ENCODE peak calls at places on chromosomes 16 and 17, in ten cellular contexts. J is sigmoid colon, B is lower leg skin, G is fibroblast of lung, C is ovary, V is uterus, H is cardiac fibroblast, Z is dorsolateral prefrontal cortex, E is PC-3, N is mucosa of descending colon. U is an unnamed sample.

GRCh38 chr17:32780721-32781120 is 96.2 kb downstream of the MYO1D start:
- DNase-seq in E (no peak), J (no peak), C (no peak), B (no peak), G (no peak), V (no peak), H (no peak), Z (no peak), N (no peak), U (no peak)

GRCh38 chr16:16052916-16053315 is 103.5 kb downstream of the ABCC1 start:
- DNase-seq in G (peak; percentile 35), E (no peak), V (no peak), B (no peak), Z (no peak), J (no peak), H (no peak), C (no peak), N (no peak), U (no peak)

GRCh38 chr17:2380225-2380922 is 20.5 kb downstream of the MNT start:
- DNase-seq in Z (no peak), N (no peak), B (no peak), H (no peak), G (no peak), V (no peak), C (no peak), E (no peak), J (no peak), U (no peak)

GRCh38 chr17:28500712-28501379 is 5.3 kb upstream of the FOXN1 start:
- DNase-seq in H (no peak), V (no peak), B (no peak), Z (no peak), N (no peak), C (no peak), E (no peak), J (no peak), G (no peak), U (no peak)

GRCh38 chr17:39722965-39723848 is 7.1 kb downstream of the MIEN1 start:
- DNase-seq in G (no peak), V (no peak), J (no peak), C (no peak), Z (no peak), H (no peak), N (peak; percentile 80), E (no peak), B (no peak), U (no peak)

GRCh38 chr17:45077643-45078042 is 16.5 kb downstream of the NMT1 start:
- DNase-seq in V (no peak), C (no peak), H (no peak), B (no peak), Z (no peak), E (no peak), J (no peak), N (no peak), G (no peak), U (no peak)

GRCh38 chr16:85249418-85249817 is 137.1 kb upstream of the CIBAR2 start:
- DNase-seq in Z (no peak), J (no peak), N (no peak), E (no peak), V (no peak), H (no peak), G (no peak), B (no peak), C (no peak), U (no peak)

GRCh38 chr16:25692734-25693508 is 1.2 kb downstream of the HS3ST4 start:
- DNase-seq in G (no peak), E (no peak), N (no peak), B (no peak), Z (no peak), H (no peak), J (no peak), V (no peak), C (no peak), U (no peak)

GRCh38 chr16:57998992-57999365 is 1.5 kb downstream of the ZNF319 start:
- DNase-seq in J (no peak), B (no peak), N (no peak), H (no peak), E (no peak), Z (no peak), V (no peak), C (no peak), G (no peak), U (no peak)

GRCh38 chr16:57999971-58000705 is at the start of gene ZNF319:
- DNase-seq in H (no peak), G (peak; percentile 24), N (peak; percentile 53), C (no peak), B (no peak), J (no peak), V (no peak), E (no peak), Z (no peak), U (no peak)

GRCh38 chr16:58000706-58001676 is at the start of gene USB1:
- DNase-seq in G (peak; percentile 77), C (peak; percentile 86), N (peak; percentile 92), H (peak; percentile 78), E (peak; percentile 80), J (peak; percentile 92), V (peak; percentile 86), Z (peak; percentile 83), B (peak; percentile 96), U (peak; percentile 77)

GRCh38 chr16:57998484-57998883 is 2.0 kb downstream of the ZNF319 start:
- DNase-seq in H (peak; percentile 60), Z (no peak), J (no peak), N (peak; percentile 65), E (peak; percentile 45), C (no peak), V (no peak), B (no peak), G (peak; percentile 49), U (no peak)

DNA sequence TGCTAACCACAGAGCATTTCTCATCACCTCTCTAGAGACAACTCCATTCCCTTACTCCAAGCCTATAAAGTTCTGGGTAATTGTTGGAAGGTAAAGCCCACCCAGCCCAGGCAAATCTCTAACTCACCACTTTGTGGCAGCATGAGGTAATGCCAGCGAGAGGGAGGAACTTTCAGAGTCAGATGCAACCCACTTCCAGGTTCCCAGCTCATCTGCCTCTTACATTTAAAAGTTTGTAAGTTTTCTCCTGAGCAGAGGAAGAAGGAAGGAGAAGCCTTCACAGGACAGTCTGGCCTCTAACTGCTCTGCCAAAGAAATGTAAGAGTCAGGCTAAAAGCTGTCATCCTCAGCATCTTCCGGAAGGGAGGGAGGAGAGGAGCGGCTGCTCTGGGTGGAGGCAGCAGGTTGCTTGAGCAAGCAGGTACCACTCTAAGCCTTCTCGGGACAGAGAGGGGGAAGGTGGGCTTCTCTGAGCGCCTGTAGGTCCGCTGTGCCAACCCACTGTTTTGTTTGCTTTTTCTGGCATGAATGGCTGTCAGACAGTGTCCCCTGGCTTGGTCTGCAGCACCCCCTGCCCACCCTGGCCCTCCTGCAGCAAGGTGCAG is 1.0 kb downstream of the ZNF319 start:
- DNase-seq in Z (no peak), J (no peak), B (no peak), H (peak; percentile 53), E (no peak), V (no peak), C (no peak), G (peak; percentile 40), N (peak; percentile 41), U (no peak)
- TF ChIP-seq CTCF in Z (no peak), J (no peak), B (no peak), H (peak; percentile 13), E (peak; percentile 16), V (no peak), C (no peak), G (peak; percentile 16), N (no peak), U (no peak)

GRCh38 chr16:7316266-7316888 is 16.3 kb upstream of the RBFOX1 start:
- DNase-seq in H (no peak), N (no peak), G (no peak), B (no peak), E (no peak), V (no peak), J (no peak), C (no peak), Z (no peak), U (no peak)

GRCh38 chr16:7318661-7319060 is 14.0 kb upstream of the RBFOX1 start:
- DNase-seq in B (no peak), C (no peak), Z (peak; percentile 23), E (no peak), H (no peak), N (no peak), G (no peak), V (no peak), J (no peak), U (no peak)

GRCh38 chr16:7317982-7318381 is 14.7 kb upstream of the RBFOX1 start:
- DNase-seq in Z (no peak), V (no peak), H (no peak), N (no peak), E (no peak), G (no peak), J (no peak), C (no peak), B (no peak), U (no peak)

GRCh38 chr16:7315813-7316212 is 16.8 kb upstream of the RBFOX1 start:
- DNase-seq in V (no peak), J (no peak), B (no peak), Z (no peak), G (no peak), C (no peak), H (no peak), N (no peak), E (no peak), U (no peak)

DNA sequence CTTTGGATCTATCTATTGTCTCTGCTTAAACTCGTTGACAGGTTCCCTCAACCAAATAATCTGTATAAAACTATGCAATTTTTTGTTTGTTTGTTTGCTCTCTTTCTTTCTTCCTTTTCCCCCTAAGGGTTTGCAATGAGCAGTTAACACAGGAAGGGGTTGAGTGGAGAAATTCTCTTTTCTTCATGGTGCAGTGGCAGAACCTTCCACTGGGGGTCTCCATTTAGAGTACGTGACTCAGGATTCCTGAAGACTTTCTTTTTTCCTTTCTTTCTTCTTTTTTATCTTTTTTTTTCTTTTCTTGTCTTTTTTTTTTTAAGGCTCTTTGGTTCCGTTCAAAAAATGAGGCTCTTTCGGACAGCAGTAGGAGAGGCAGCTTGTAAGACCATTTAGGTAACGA is 19.5 kb upstream of the RBFOX1 start:
- DNase-seq in G (no peak), H (peak; percentile 0), C (no peak), J (no peak), V (no peak), N (no peak), Z (no peak), E (peak; percentile 6), B (no peak), U (no peak)
- TF ChIP-seq CTCF in G (no peak), H (peak; percentile 19), C (no peak), J (no peak), V (no peak), N (no peak), Z (peak; percentile 52), E (peak; percentile 29), B (no peak), U (peak; percentile 52)

GRCh38 chr17:50151041-50151936 is 812 bp upstream of the PPP1R9B start:
- DNase-seq in C (peak; percentile 89), G (peak; percentile 90), B (peak; percentile 98), V (peak; percentile 91), N (peak; percentile 93), H (peak; percentile 88), J (peak; percentile 95), Z (peak; percentile 93), E (peak; percentile 97), U (peak; percentile 85)

GRCh38 chr17:50150354-50151040 is at the start of gene PPP1R9B:
- DNase-seq in V (peak; percentile 48), H (no peak), N (peak; percentile 55), E (no peak), C (no peak), J (no peak), G (no peak), B (no peak), Z (no peak), U (no peak)

GRCh38 chr17:50148226-50149098 is 2.0 kb downstream of the PPP1R9B start:
- DNase-seq in V (peak; percentile 65), B (peak; percentile 93), E (peak; percentile 69), G (peak; percentile 53), J (no peak), Z (no peak), N (peak; percentile 86), C (peak; percentile 65), H (peak; percentile 37), U (no peak)

GRCh38 chr17:50149099-50149424 is 1.4 kb downstream of the PPP1R9B start:
- DNase-seq in H (no peak), B (peak; percentile 89), G (no peak), N (no peak), C (no peak), V (no peak), J (no peak), Z (no peak), E (no peak), U (no peak)

GRCh38 chr17:50149425-50150353 is 788 bp downstream of the PPP1R9B start:
- DNase-seq in G (peak; percentile 67), V (peak; percentile 52), B (no peak), C (no peak), J (peak; percentile 80), H (peak; percentile 62), Z (peak; percentile 65), E (peak; percentile 70), N (peak; percentile 82), U (no peak)
- TF ChIP-seq CTCF in G (no peak), V (peak; percentile 28), B (no peak), C (peak; percentile 15), J (no peak), H (no peak), Z (no peak), E (no peak), N (no peak), U (peak; percentile 15)

GRCh38 chr17:67837965-67838364 is 12.7 kb downstream of the BPTF start:
- DNase-seq in G (no peak), C (no peak), B (no peak), Z (no peak), J (no peak), N (no peak), E (peak; percentile 1), V (no peak), H (no peak), U (no peak)

GRCh38 chr17:67841992-67842391 is 16.7 kb downstream of the BPTF start:
- DNase-seq in Z (no peak), V (no peak), G (no peak), E (peak; percentile 3), H (peak; percentile 36), J (no peak), C (no peak), B (no peak), N (no peak), U (no peak)

GRCh38 chr17:67845374-67845773 is 20.1 kb downstream of the BPTF start:
- DNase-seq in Z (no peak), B (no peak), H (no peak), N (no peak), V (no peak), G (no peak), C (no peak), J (no peak), E (no peak), U (no peak)

DNA sequence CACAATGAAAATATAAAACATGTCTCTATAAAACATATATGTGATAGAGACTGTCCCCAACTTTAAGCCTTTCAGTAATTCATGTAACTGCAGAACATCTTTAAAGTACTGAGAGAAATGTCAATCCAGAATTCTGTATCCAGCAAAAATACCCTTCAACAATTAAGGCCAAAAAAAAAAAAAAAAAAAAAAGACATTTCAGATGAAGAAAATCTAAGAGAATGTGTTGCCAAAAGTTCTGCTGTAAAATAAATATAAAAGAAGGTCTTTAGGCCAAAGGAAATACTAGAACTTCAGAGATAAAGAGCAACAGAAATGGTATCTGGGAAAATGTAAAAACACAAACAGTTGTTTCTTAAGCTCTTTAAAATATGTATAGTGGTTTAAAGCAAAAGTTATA is 17.3 kb downstream of the BPTF start:
- DNase-seq in C (no peak), G (no peak), B (no peak), V (no peak), H (no peak), N (no peak), J (no peak), E (peak; percentile 1), Z (no peak), U (no peak)
- TF ChIP-seq CTCF in C (no peak), G (no peak), B (no peak), V (no peak), H (no peak), N (no peak), J (no peak), E (no peak), Z (no peak), U (no peak)